ENCODE peak calls at places on chromosome X, in four cellular contexts. J is endothelial cell of umbilical vein, P is GM12878, O is K562. U is an unnamed sample.

GRCh38 chrX:43860646-43861370 is 21.4 kb downstream of the MAOB start:
- DNase-seq in J (peak), P (no peak), O (no peak), U (peak)

GRCh38 chrX:9873952-9874351 is 87.7 kb downstream of the SHROOM2 start:
- DNase-seq in J (peak), P (no peak), O (peak), U (peak)

GRCh38 chrX:40260123-40260751 is 162.5 kb upstream of the BCOR start:
- DNase-seq in J (no peak), P (no peak), O (no peak), U (no peak)

GRCh38 chrX:72258174-72258573 is 18.9 kb downstream of the RPS4X start:
- DNase-seq in J (no peak), P (no peak), O (no peak), U (peak)

GRCh38 chrX:70422886-70423336 is at the start of gene GDPD2:
- DNase-seq in J (no peak), P (no peak), O (no peak), U (no peak)

GRCh38 chrX:68462653-68463052 is 29.4 kb upstream of the OPHN1 start:
- DNase-seq in J (peak), P (no peak), O (no peak), U (peak)

GRCh38 chrX:7941390-7942042 is 14.3 kb upstream of the PNPLA4 start:
- DNase-seq in J (peak), P (no peak), O (no peak), U (peak)

GRCh38 chrX:790031-790430 is 159.4 kb downstream of the SHOX start:
- DNase-seq in J (no peak), P (no peak), O (no peak), U (no peak)

GRCh38 chrX:66728818-66729271 is 90.0 kb upstream of the EDA2R start:
- DNase-seq in J (peak), P (no peak), O (peak), U (peak)

GRCh38 chrX:107731831-107732502 is 43.6 kb downstream of the TSC22D3 start:
- DNase-seq in J (peak), P (no peak), O (peak), U (peak)

GRCh38 chrX:130079824-130080406 is 30.4 kb downstream of the ELF4 start:
- DNase-seq in J (peak), P (no peak), O (peak), U (peak)

GRCh38 chrX:81195712-81196111 is 6.0 kb downstream of the HMGN5 start:
- DNase-seq in J (peak), P (no peak), O (peak), U (peak)

GRCh38 chrX:26925088-26925487 is 538.1 kb downstream of the PPP4R3C start:
- DNase-seq in J (peak), P (no peak), O (no peak), U (no peak)

GRCh38 chrX:100829730-100830129 is 9.5 kb downstream of the CSTF2 start:
- DNase-seq in J (peak), P (peak), O (no peak), U (peak)

GRCh38 chrX:1215123-1215823 is 2.8 kb upstream of the CRLF2 start:
- DNase-seq in J (no peak), P (no peak), O (no peak), U (no peak)

GRCh38 chrX:65652098-65652497 is 15.4 kb upstream of the MSN start:
- DNase-seq in J (no peak), P (no peak), O (no peak), U (no peak)

GRCh38 chrX:71558920-71559319 is 19.3 kb upstream of the GCNA start:
- DNase-seq in J (no peak), P (no peak), O (no peak), U (no peak)

GRCh38 chrX:71998836-71999509 is 88.3 kb downstream of the NHSL2 start:
- DNase-seq in J (peak), P (no peak), O (peak), U (no peak)

GRCh38 chrX:106698693-106699092 is 27.8 kb upstream of the RNF128 start:
- DNase-seq in J (no peak), P (no peak), O (no peak), U (peak)

GRCh38 chrX:22559506-22559905 is 286.8 kb downstream of the CBLL2 start:
- DNase-seq in J (no peak), P (no peak), O (no peak), U (peak)

GRCh38 chrX:84168095-84168494 is 19.9 kb downstream of the RPS6KA6 start:
- DNase-seq in J (peak), P (no peak), O (no peak), U (peak)

GRCh38 chrX:154804957-154805695 is at the start of gene MPP1:
- DNase-seq in J (peak), P (peak), O (peak), U (peak)

GRCh38 chrX:29397506-29397905 is 810.3 kb downstream of the IL1RAPL1 start:
- DNase-seq in J (no peak), P (no peak), O (no peak), U (peak)
- TF ChIP-seq FOS in J (no peak), P (no peak), O (no peak), U (no peak)

DNA sequence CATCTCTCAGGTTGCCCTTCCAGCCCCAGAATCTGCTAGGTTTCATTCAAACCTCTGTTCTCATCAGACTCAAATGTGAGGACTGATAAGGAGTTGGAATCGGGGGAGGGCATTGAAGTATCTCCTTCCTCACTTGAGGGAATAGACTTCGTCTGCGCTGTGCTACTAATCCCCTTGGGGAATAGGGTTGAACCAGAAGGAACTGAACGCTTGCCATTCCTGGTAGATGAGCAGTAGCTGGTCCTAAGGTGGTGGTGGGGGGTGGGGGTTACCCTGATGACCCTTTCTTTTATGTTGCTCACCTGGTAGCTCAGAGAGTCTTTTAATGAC is 692 bp upstream of the SLC9A7 start:
- DNase-seq in J (no peak), P (no peak), O (no peak), U (peak)
- TF ChIP-seq FOS in J (no peak), P (no peak), O (no peak), U (no peak)

DNA sequence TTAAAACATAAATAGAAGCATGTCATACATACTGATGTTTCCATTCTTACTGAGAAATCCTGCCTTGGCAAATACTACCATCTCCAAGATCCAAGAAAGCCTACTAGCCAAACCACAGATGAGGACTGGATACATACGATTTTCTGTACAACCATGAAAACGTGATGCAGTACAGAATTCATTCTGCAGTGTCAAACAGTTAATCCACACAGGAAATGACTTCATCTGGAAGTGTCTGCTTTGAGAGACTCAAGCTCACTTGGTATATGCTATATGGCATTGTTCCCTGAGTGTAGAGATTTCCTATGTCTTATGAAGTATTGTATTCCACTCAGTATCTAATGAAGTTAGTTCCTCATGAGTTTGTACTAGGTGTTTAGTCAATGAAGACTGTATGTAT is 94.2 kb downstream of the CT47B1 start:
- DNase-seq in J (peak), P (no peak), O (no peak), U (no peak)
- TF ChIP-seq FOS in J (peak), P (no peak), O (no peak), U (no peak)

GRCh38 chrX:132119283-132119682 is 8.5 kb downstream of the FRMD7 start:
- DNase-seq in J (no peak), P (no peak), O (no peak), U (no peak)

GRCh38 chrX:132118361-132118760 is 9.5 kb downstream of the FRMD7 start:
- DNase-seq in J (no peak), P (no peak), O (peak), U (no peak)

GRCh38 chrX:132119821-132120220 is 8.0 kb downstream of the FRMD7 start:
- DNase-seq in J (no peak), P (no peak), O (no peak), U (no peak)

GRCh38 chrX:132125906-132126305 is 1.9 kb downstream of the FRMD7 start:
- DNase-seq in J (no peak), P (no peak), O (no peak), U (no peak)

DNA sequence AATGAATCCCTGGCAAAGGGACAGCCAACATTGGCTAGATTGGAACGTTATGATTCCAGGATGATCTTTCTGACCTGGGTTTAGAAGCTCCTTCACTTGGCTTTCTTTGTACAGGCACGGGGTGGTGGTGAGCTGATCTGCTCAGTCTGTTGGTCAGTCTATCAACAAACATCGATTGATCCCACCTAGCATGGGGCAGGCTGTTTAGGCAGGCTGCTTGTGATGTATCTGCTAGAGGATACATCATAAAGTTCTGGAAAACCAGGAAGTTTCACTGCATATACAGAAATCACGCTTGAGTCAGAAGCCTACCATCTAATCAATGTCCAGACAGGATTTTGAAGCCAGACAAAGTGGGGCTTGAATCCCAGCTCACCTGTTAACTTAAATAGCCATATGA is 6.9 kb downstream of the FRMD7 start:
- DNase-seq in J (no peak), P (no peak), O (no peak), U (no peak)
- TF ChIP-seq FOS in J (no peak), P (no peak), O (no peak), U (no peak)

DNA sequence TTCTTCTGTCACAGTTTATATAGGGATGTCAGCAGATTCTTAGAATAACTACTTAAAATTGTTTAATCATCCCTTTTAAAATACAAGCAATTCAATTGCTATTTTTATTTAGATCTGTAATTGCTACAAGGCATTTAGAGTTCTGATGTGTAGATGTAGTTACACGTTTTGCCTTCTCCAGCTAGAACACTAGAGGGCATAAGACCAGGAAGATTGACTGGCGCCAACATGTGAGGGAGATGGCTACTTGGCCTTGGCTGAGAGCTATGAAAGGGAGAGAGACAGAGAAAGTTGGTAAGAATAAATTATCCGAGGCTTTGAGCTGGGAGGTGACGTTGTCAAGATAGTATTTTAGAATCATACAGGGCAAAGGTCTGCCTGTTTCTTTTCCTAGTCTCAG is 563.7 kb upstream of the PRKX start:
- DNase-seq in J (no peak), P (no peak), O (no peak), U (no peak)
- TF ChIP-seq FOS in J (no peak), P (no peak), O (no peak), U (no peak)

GRCh38 chrX:140149761-140150160 is 184.4 kb upstream of the CXorf66 start:
- DNase-seq in J (no peak), P (no peak), O (no peak), U (no peak)

GRCh38 chrX:140157143-140157542 is 191.8 kb upstream of the CXorf66 start:
- DNase-seq in J (no peak), P (no peak), O (no peak), U (no peak)

GRCh38 chrX:140151316-140151715 is 186.0 kb upstream of the CXorf66 start:
- DNase-seq in J (no peak), P (no peak), O (no peak), U (no peak)
- TF ChIP-seq FOS in J (no peak), P (no peak), O (no peak), U (no peak)